ENCODE peak calls at places on chromosomes 12 and 14, in seven cellular contexts. B, N, T, X, I, R and C are unnamed samples.

GRCh38 chr14:96797943-96798349 is 764 bp downstream of the VRK1 start:
- DNase-seq in B (no peak), N (no peak), T (no peak), X (no peak), I (no peak), R (no peak), C (peak; percentile 30)

GRCh38 chr12:4118017-4118510 is 155.5 kb upstream of the CCND2 start:
- DNase-seq in B (no peak), N (no peak), T (no peak), X (peak; percentile 45), I (peak; percentile 53), R (no peak), C (no peak)

GRCh38 chr12:6073426-6073825 is 51.0 kb downstream of the VWF start:
- DNase-seq in B (no peak), N (no peak), T (no peak), X (no peak), I (no peak), R (no peak), C (no peak)

GRCh38 chr12:77754086-77754485 is 76.6 kb upstream of the NAV3 start:
- DNase-seq in B (no peak), N (no peak), T (no peak), X (no peak), I (no peak), R (no peak), C (no peak)

GRCh38 chr12:41052441-41052840 is 135.7 kb upstream of the PDZRN4 start:
- DNase-seq in B (no peak), N (no peak), T (no peak), X (no peak), I (no peak), R (no peak), C (no peak)

GRCh38 chr12:94147991-94148840 is at the start of gene PLXNC1:
- DNase-seq in B (peak; percentile 74), N (peak; percentile 93), T (peak; percentile 28), X (peak; percentile 24), I (no peak), R (peak; percentile 62), C (no peak)

GRCh38 chr12:126668538-126668937 is 1598.4 kb upstream of the TMEM132C start:
- DNase-seq in B (no peak), N (no peak), T (peak; percentile 53), X (peak; percentile 5), I (no peak), R (no peak), C (peak; percentile 97)

GRCh38 chr14:99734406-99735051 is 50.4 kb downstream of the CYP46A1 start:
- DNase-seq in B (no peak), N (no peak), T (no peak), X (no peak), I (no peak), R (no peak), C (no peak)

GRCh38 chr14:20409226-20409625 is 4.1 kb downstream of the TEP1 start:
- DNase-seq in B (no peak), N (no peak), T (no peak), X (no peak), I (no peak), R (no peak), C (no peak)

GRCh38 chr14:24690492-24690891 is 56.5 kb upstream of the GZMB start:
- DNase-seq in B (no peak), N (peak; percentile 69), T (peak; percentile 6), X (no peak), I (no peak), R (no peak), C (no peak)

GRCh38 chr12:54126696-54127537 is 61.9 kb downstream of the SMUG1 start:
- DNase-seq in B (no peak), N (peak; percentile 59), T (peak; percentile 63), X (peak; percentile 36), I (peak; percentile 67), R (no peak), C (peak; percentile 69)

GRCh38 chr14:102394717-102395378 is 32.1 kb downstream of the TECPR2 start:
- DNase-seq in B (no peak), N (peak; percentile 60), T (no peak), X (no peak), I (no peak), R (no peak), C (no peak)

GRCh38 chr12:46473634-46474201 is 101.1 kb upstream of the SLC38A2 start:
- DNase-seq in B (no peak), N (peak; percentile 62), T (peak; percentile 56), X (peak; percentile 83), I (peak; percentile 57), R (no peak), C (peak; percentile 89)

GRCh38 chr14:103372552-103373304 is 12.5 kb upstream of the MARK3 start:
- DNase-seq in B (peak; percentile 8), N (no peak), T (peak; percentile 68), X (peak; percentile 99), I (no peak), R (no peak), C (peak; percentile 91)

GRCh38 chr14:74015965-74016364 is 3.1 kb downstream of the ENTPD5 start:
- DNase-seq in B (no peak), N (no peak), T (no peak), X (peak; percentile 3), I (no peak), R (no peak), C (no peak)

GRCh38 chr14:58401587-58401986 is 5.9 kb downstream of the TOMM20L start:
- DNase-seq in B (no peak), N (no peak), T (no peak), X (no peak), I (no peak), R (no peak), C (peak; percentile 9)

GRCh38 chr12:114189266-114189665 is 216.7 kb downstream of the TBX5 start:
- DNase-seq in B (no peak), N (no peak), T (no peak), X (no peak), I (no peak), R (no peak), C (no peak)

GRCh38 chr14:20350860-20351259 is 7.4 kb downstream of the PARP2 start:
- DNase-seq in B (no peak), N (no peak), T (no peak), X (no peak), I (no peak), R (no peak), C (no peak)

GRCh38 chr12:45050751-45051489 is at the start of gene DBX2:
- DNase-seq in B (peak; percentile 52), N (no peak), T (peak; percentile 4), X (no peak), I (no peak), R (no peak), C (no peak)

GRCh38 chr12:91178801-91179200 is 3.8 kb downstream of the DCN start:
- DNase-seq in B (no peak), N (no peak), T (no peak), X (no peak), I (no peak), R (no peak), C (no peak)

GRCh38 chr12:55470088-55470830 is at the start of gene OR6C70:
- DNase-seq in B (no peak), N (no peak), T (no peak), X (peak; percentile 28), I (no peak), R (no peak), C (peak; percentile 57)

GRCh38 chr12:76533331-76533730 is 26.2 kb downstream of the OSBPL8 start:
- DNase-seq in B (peak; percentile 40), N (peak; percentile 9), T (no peak), X (no peak), I (no peak), R (no peak), C (no peak)

GRCh38 chr12:51971679-51972423 is 20.4 kb downstream of the ACVR1B start:
- DNase-seq in B (no peak), N (no peak), T (no peak), X (no peak), I (no peak), R (no peak), C (no peak)